ENCODE peak calls at places on chromosomes 11 and 22, in four cellular contexts. Z is PC-9, Q is fibroblast of the aortic adventitia, R is left ventricle myocardium inferior. D is an unnamed sample.

GRCh38 chr22:19958083-19959042 is 16.7 kb upstream of the TXNRD2 start:
- DNase-seq in Z (no peak), Q (peak; percentile 78), R (peak; percentile 18), D (no peak)

GRCh38 chr11:72781313-72782080 is 12.3 kb downstream of the STARD10 start:
- DNase-seq in Z (peak; percentile 32), Q (no peak), R (peak; percentile 45), D (peak; percentile 57)

GRCh38 chr11:45872513-45873356 is 12.7 kb upstream of the MAPK8IP1 start:
- DNase-seq in Z (peak; percentile 69), Q (peak; percentile 65), R (no peak), D (peak; percentile 46)

GRCh38 chr11:75195164-75195962 is 44.5 kb downstream of the SLCO2B1 start:
- DNase-seq in Z (no peak), Q (peak; percentile 34), R (peak; percentile 87), D (no peak)

GRCh38 chr22:46758867-46759290 is 3.6 kb upstream of the TBC1D22A start:
- DNase-seq in Z (peak; percentile 54), Q (peak; percentile 72), R (no peak), D (peak; percentile 71)

GRCh38 chr22:31241200-31241599 is 29.1 kb downstream of the LIMK2 start:
- DNase-seq in Z (peak; percentile 24), Q (no peak), R (no peak), D (no peak)

GRCh38 chr11:60762851-60763691 is 6.4 kb downstream of the MS4A15 start:
- DNase-seq in Z (no peak), Q (no peak), R (no peak), D (no peak)

GRCh38 chr11:63490551-63491239 is at the start of gene PLAAT5:
- DNase-seq in Z (no peak), Q (peak; percentile 14), R (peak; percentile 35), D (peak; percentile 21)

GRCh38 chr11:9250139-9250582 is 15.0 kb downstream of the DENND5A start:
- DNase-seq in Z (no peak), Q (peak; percentile 66), R (no peak), D (peak; percentile 64)

GRCh38 chr11:9249252-9249651 is 15.9 kb downstream of the DENND5A start:
- DNase-seq in Z (no peak), Q (no peak), R (no peak), D (no peak)

GRCh38 chr11:9254416-9254815 is 10.7 kb downstream of the DENND5A start:
- DNase-seq in Z (no peak), Q (no peak), R (no peak), D (no peak)

GRCh38 chr11:9251306-9251705 is 13.8 kb downstream of the DENND5A start:
- DNase-seq in Z (no peak), Q (no peak), R (no peak), D (no peak)

DNA sequence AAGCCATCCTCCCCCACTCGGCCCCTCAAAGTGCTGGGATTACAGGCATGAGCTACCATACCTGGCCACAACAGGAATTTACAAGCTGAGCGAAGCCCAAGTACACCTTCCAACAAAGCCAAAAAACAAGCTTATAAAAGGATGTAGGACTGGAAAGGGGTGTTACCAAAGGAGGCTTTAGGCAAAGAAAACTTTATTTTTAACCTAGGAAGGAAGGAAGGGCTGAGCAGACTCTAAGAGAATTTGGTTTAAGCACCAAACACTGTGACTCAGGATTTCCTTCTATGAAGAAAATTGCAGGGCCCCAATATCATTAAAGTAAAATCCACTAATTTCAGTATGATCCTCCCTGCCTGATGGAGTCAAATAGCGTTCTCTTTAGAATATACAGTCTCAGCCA is 12.1 kb downstream of the DENND5A start:
- DNase-seq in Z (no peak), Q (no peak), R (no peak), D (no peak)
- TF ChIP-seq CTCF in Z (no peak), Q (no peak), R (no peak), D (no peak)

DNA sequence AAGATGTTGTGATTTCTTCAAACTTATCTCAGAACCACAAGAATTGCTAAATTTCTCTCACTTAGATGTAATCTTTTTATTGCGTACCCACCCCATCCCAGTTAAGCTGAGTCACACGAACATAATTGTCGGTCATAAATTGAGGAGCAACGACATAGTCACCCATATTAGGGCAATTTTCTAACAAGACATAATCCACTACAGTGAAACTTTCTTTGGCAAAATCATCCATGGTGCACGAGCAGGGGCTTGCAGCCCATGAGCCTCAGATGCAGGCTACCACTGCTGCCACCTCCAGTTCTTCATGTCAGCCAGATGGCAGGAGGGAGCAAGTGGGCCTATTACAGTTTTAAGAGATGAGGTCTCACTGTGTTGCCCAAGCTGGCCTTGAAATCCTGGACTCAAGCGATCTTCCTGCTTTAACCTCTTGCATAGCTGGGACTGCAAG is 70.3 kb upstream of the GRK2 start:
- DNase-seq in Z (no peak), Q (peak; percentile 80), R (no peak), D (no peak)
- TF ChIP-seq CTCF in Z (no peak), Q (no peak), R (no peak), D (no peak)

GRCh38 chr11:1839204-1839923 is 583 bp downstream of the TNNI2 start:
- DNase-seq in Z (no peak), Q (no peak), R (peak; percentile 13), D (no peak)

GRCh38 chr11:1841511-1842148 is 2.8 kb downstream of the TNNI2 start:
- DNase-seq in Z (no peak), Q (no peak), R (peak; percentile 15), D (no peak)

GRCh38 chr11:1838426-1839131 is at the start of gene TNNI2:
- DNase-seq in Z (no peak), Q (no peak), R (peak; percentile 18), D (no peak)

GRCh38 chr11:1840780-1841480 is 2.1 kb downstream of the TNNI2 start:
- DNase-seq in Z (no peak), Q (no peak), R (peak; percentile 15), D (no peak)

GRCh38 chr11:1839924-1840779 is 1.4 kb downstream of the TNNI2 start:
- DNase-seq in Z (no peak), Q (no peak), R (peak; percentile 66), D (no peak)
- TF ChIP-seq CTCF in Z (no peak), Q (no peak), R (no peak), D (no peak)

DNA sequence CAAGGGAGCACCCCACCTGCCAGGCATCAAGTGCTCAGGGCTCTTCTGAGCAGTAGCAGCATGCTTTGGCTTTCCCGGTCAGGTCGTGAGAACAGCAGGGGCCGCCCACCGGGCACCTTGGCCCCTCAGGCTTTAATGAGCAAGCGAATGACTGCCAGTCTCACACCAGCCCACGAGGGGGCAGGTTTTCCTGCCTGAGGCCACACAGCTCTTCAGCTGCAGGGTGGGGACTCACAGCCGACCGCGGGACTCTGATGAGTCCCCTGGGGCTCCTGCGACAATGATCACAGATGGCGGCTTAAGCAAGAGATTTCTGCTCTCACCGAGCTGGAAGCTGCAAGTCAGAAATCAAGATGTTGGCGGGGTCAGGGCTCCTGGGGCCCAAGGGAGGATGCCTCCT is 14.3 kb upstream of the FGF19 start:
- DNase-seq in Z (peak; percentile 61), Q (no peak), R (peak; percentile 36), D (peak; percentile 48)
- TF ChIP-seq CTCF in Z (peak; percentile 83), Q (peak; percentile 49), R (peak; percentile 66), D (peak; percentile 35)

DNA sequence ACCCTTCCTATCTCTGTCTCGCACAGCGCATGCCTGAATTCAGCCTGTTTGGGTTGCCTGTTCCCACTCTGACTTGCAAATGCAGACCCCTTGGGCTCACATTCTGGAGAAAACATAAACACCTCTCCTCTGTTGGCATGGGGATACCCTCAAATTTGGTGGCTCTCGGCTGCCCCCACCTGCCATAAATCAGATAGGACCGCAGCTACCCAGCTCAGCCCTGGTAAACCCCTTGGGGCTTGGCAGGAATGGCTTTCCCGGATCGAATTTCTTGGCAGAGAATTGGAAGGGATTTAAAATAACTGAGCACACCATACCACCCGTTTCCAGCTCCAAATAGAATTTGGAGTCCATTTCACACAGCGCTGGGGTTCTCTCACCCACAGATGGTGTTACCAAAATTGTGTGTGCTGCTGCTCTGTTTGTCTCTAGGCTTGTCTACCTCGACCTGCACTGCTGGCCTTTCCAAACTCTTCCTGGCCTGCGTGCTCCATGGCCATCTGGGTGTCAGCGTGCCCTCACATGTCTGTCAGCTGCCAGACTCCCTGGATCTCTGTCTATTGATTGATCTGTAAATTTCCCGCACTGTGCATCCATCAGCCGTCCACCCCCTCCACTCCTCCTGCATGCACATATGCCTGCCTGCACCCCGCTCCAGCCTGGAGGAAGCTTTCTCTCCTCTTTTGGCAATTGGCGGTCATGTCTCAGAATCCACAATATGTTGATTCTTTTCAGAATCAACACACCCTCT is 134.0 kb downstream of the NTM start:
- DNase-seq in Z (peak; percentile 32), Q (no peak), R (no peak), D (no peak)
- TF ChIP-seq CTCF in Z (peak; percentile 18), Q (no peak), R (peak; percentile 47), D (no peak)